ENCODE peak calls at places on chromosomes 4 and X, in eight cellular contexts. P is effector CD8-positive, alpha-beta T cell; W is activated CD4-positive, alpha-beta T cell treated with anti-CD3 and anti-CD28 coated beads, Interleukin-2, amount 50 U/mL, for 1 hour; F is mesenchymal stem cell; U is sciatic nerve; J is A549; Q is left cardiac atrium; G is activated T-cell treated with anti-CD3 and anti-CD28 coated beads for 1 hour. Y is an unnamed sample.

GRCh38 chr4:131613824-131614216 is 1535.3 kb upstream of the PCDH10 start:
- DNase-seq in P (no peak), W (no peak), F (peak), U (no peak), J (no peak), Q (no peak), G (no peak), Y (no peak)

GRCh38 chr4:95513022-95513421 is 35.8 kb downstream of the UNC5C start:
- DNase-seq in P (no peak), W (no peak), F (no peak), U (no peak), J (no peak), Q (no peak), G (no peak), Y (no peak)

GRCh38 chr4:9384126-9384525 is 21.2 kb downstream of the USP17L30 start:
- DNase-seq in P (no peak), W (no peak), F (no peak), U (no peak), J (no peak), Q (no peak), G (no peak), Y (no peak)

GRCh38 chr4:172142331-172142738 is 329.1 kb downstream of the GALNTL6 start:
- DNase-seq in P (no peak), W (no peak), F (peak), U (no peak), J (no peak), Q (no peak), G (no peak), Y (no peak)

GRCh38 chrX:10617964-10618342 is 2.4 kb downstream of the MID1 start:
- DNase-seq in P (no peak), W (no peak), F (no peak), U (no peak), J (peak), Q (no peak), G (no peak), Y (no peak)

GRCh38 chr4:140944539-140944938 is 188.4 kb upstream of the TBC1D9 start:
- DNase-seq in P (no peak), W (no peak), F (no peak), U (no peak), J (no peak), Q (no peak), G (no peak), Y (no peak)

GRCh38 chrX:635428-636192 is 5.0 kb downstream of the SHOX start:
- DNase-seq in P (no peak), W (no peak), F (no peak), U (no peak), J (no peak), Q (no peak), G (no peak), Y (peak)

GRCh38 chrX:49199906-49200771 is at the start of gene SYP:
- DNase-seq in P (peak), W (peak), F (peak), U (peak), J (peak), Q (peak), G (peak), Y (peak)

GRCh38 chrX:14030248-14030592 is 528 bp upstream of the GEMIN8 start:
- DNase-seq in P (no peak), W (no peak), F (peak), U (no peak), J (no peak), Q (no peak), G (no peak), Y (no peak)

GRCh38 chrX:150464001-150464400 is 100.9 kb downstream of the MAMLD1 start:
- DNase-seq in P (no peak), W (no peak), F (no peak), U (no peak), J (no peak), Q (no peak), G (no peak), Y (no peak)

GRCh38 chrX:103187953-103188475 is 26.9 kb upstream of the BEX4 start:
- DNase-seq in P (no peak), W (no peak), F (peak), U (no peak), J (no peak), Q (no peak), G (no peak), Y (no peak)

GRCh38 chrX:10051866-10052265 is 84.7 kb downstream of the CLDN34 start:
- DNase-seq in P (no peak), W (no peak), F (no peak), U (peak), J (no peak), Q (no peak), G (no peak), Y (no peak)

GRCh38 chr4:150369434-150370141 is 212.4 kb upstream of the MAB21L2 start:
- DNase-seq in P (no peak), W (no peak), F (no peak), U (no peak), J (no peak), Q (no peak), G (no peak), Y (no peak)

GRCh38 chr4:2186133-2186864 is 55.6 kb downstream of the HAUS3 start:
- DNase-seq in P (no peak), W (no peak), F (peak), U (no peak), J (no peak), Q (no peak), G (no peak), Y (no peak)

GRCh38 chr4:109979932-109980717 is 67.4 kb downstream of the EGF start:
- DNase-seq in P (no peak), W (no peak), F (peak), U (no peak), J (no peak), Q (no peak), G (no peak), Y (no peak)

GRCh38 chrX:74613350-74614192 is 853 bp downstream of the RLIM start:
- DNase-seq in P (peak), W (no peak), F (peak), U (no peak), J (peak), Q (peak), G (no peak), Y (no peak)

GRCh38 chr4:25800253-25800652 is 62.5 kb downstream of the SEL1L3 start:
- DNase-seq in P (no peak), W (no peak), F (no peak), U (no peak), J (no peak), Q (no peak), G (no peak), Y (no peak)

GRCh38 chrX:13845721-13846378 is 29.0 kb upstream of the GPM6B start:
- DNase-seq in P (no peak), W (no peak), F (no peak), U (no peak), J (no peak), Q (no peak), G (no peak), Y (no peak)

GRCh38 chr4:53680168-53680567 is 88.9 kb upstream of the LNX1 start:
- DNase-seq in P (no peak), W (no peak), F (no peak), U (no peak), J (no peak), Q (no peak), G (no peak), Y (no peak)

GRCh38 chrX:122913134-122913533 is 270.9 kb upstream of the GRIA3 start:
- DNase-seq in P (no peak), W (no peak), F (no peak), U (no peak), J (no peak), Q (no peak), G (no peak), Y (no peak)

GRCh38 chr4:4673070-4673469 is 131.2 kb upstream of the STX18 start:
- DNase-seq in P (no peak), W (no peak), F (peak), U (no peak), J (peak), Q (peak), G (no peak), Y (no peak)

GRCh38 chrX:15942307-15942706 is 87.7 kb upstream of the AP1S2 start:
- DNase-seq in P (no peak), W (no peak), F (no peak), U (no peak), J (no peak), Q (no peak), G (no peak), Y (no peak)